ENCODE peak calls at places on chromosome 4, in ten cellular contexts. Q is CD8-positive, alpha-beta T cell; L is right lobe of liver; A is lower lobe of right lung; T is IMR-90; S is esophagus muscularis mucosa; H is astrocyte; R is K562; U is ovary; B is suprapubic skin. X is an unnamed sample. For H3K4me1, the result is how much of the 10 kb centered on the place peaks cover.

GRCh38 chr4:47852121-47852520 is 14.3 kb upstream of the CORIN start:
- DNase-seq in H (peak), L (no peak), S (no peak), T (peak), B (no peak), Q (no peak), U (no peak), R (no peak), A (no peak), X (no peak)

GRCh38 chr4:83082777-83083176 is 31.8 kb downstream of the PLAC8 start:
- DNase-seq in U (no peak), H (peak), S (no peak), R (no peak), Q (no peak), T (no peak), B (no peak), L (no peak), A (no peak), X (no peak)

GRCh38 chr4:5632571-5632970 is 75.8 kb downstream of the EVC2 start:
- DNase-seq in H (no peak), B (no peak), L (no peak), S (no peak), R (no peak), T (no peak), A (no peak), Q (no peak), U (no peak), X (no peak)

GRCh38 chr4:108060686-108061321 is 71.1 kb downstream of the HADH start:
- DNase-seq in R (no peak), T (no peak), A (no peak), H (no peak), B (no peak), L (no peak), S (no peak), U (no peak), Q (no peak), X (no peak)

GRCh38 chr4:152328595-152328994 is 207.3 kb downstream of the FBXW7 start:
- DNase-seq in S (no peak), B (no peak), U (no peak), L (no peak), R (no peak), A (no peak), H (no peak), T (no peak), Q (no peak), X (no peak)

GRCh38 chr4:76499461-76499860 is 64.4 kb downstream of the SHROOM3 start:
- DNase-seq in H (no peak), R (no peak), A (no peak), Q (no peak), S (no peak), T (no peak), B (no peak), U (no peak), L (no peak), X (no peak)

GRCh38 chr4:118173956-118174355 is 139.7 kb downstream of the NDST3 start:
- DNase-seq in R (no peak), H (peak), U (no peak), Q (no peak), B (no peak), S (no peak), A (no peak), L (no peak), T (peak), X (no peak)

GRCh38 chr4:102438873-102439614 is 62.1 kb upstream of the NFKB1 start:
- DNase-seq in A (no peak), B (no peak), T (peak), S (no peak), H (peak), U (peak), R (no peak), L (no peak), Q (no peak), X (no peak)

GRCh38 chr4:28921886-28922285 is 1798.3 kb upstream of the PCDH7 start:
- DNase-seq in Q (no peak), L (no peak), R (no peak), A (no peak), H (peak), T (no peak), U (no peak), S (no peak), B (no peak), X (no peak)

GRCh38 chr4:140427919-140428471 is 547 bp upstream of the CLGN start:
- DNase-seq in U (no peak), T (peak), Q (no peak), S (no peak), R (no peak), B (no peak), H (no peak), L (no peak), A (no peak), X (no peak)

GRCh38 chr4:2856266-2856665 is 12.6 kb downstream of the ADD1 start:
- DNase-seq in A (no peak), T (no peak), S (no peak), B (no peak), U (no peak), R (no peak), H (no peak), Q (no peak), L (no peak), X (no peak)

GRCh38 chr4:2859514-2859913 is 15.9 kb downstream of the ADD1 start:
- DNase-seq in R (no peak), S (no peak), A (no peak), T (no peak), L (no peak), H (no peak), B (no peak), Q (no peak), U (no peak), X (no peak)

GRCh38 chr4:2857349-2857927 is 13.8 kb downstream of the ADD1 start:
- DNase-seq in Q (no peak), B (no peak), S (no peak), R (no peak), T (no peak), A (no peak), U (no peak), H (no peak), L (no peak), X (no peak)

GRCh38 chr4:2860391-2861348 is 17.0 kb downstream of the ADD1 start:
- DNase-seq in S (no peak), B (no peak), Q (no peak), H (peak), L (peak), R (no peak), T (peak), A (peak), U (no peak), X (no peak)

GRCh38 chr4:2858451-2859217 is 15.0 kb downstream of the ADD1 start:
- DNase-seq in U (no peak), H (peak), S (no peak), Q (no peak), R (peak), A (no peak), B (no peak), L (peak), T (peak), X (no peak)
- H3K4me1 ChIP-seq in U (under half), H (under half), S (half or more), Q (half or more), R (under half), A (half or more), B (half or more), L (under half), T (under half), X (under half)

GRCh38 chr4:116346750-116347149 is 738.6 kb downstream of the TRAM1L1 start:
- DNase-seq in R (no peak), A (no peak), T (no peak), B (no peak), S (no peak), H (no peak), U (no peak), L (no peak), Q (no peak), X (no peak)

GRCh38 chr4:116342143-116342542 is 743.2 kb downstream of the TRAM1L1 start:
- DNase-seq in H (no peak), S (no peak), R (no peak), Q (no peak), T (no peak), A (no peak), U (no peak), B (no peak), L (no peak), X (no peak)

GRCh38 chr4:116343809-116344208 is 741.6 kb downstream of the TRAM1L1 start:
- DNase-seq in B (no peak), U (no peak), R (no peak), A (no peak), T (no peak), S (no peak), H (no peak), Q (no peak), L (no peak), X (no peak)
- TF ChIP-seq CTCF in B (no peak), U (no peak), R (no peak), A (no peak), T (no peak), S (no peak), H (no peak), Q (no peak), L (no peak), X (no peak)

GRCh38 chr4:147731611-147732515 is at the start of gene ARHGAP10:
- DNase-seq in T (peak), S (peak), B (peak), H (peak), U (peak), L (peak), R (peak), A (peak), Q (peak), X (peak)
- H3K4me1 ChIP-seq in T (under half), S (under half), B (under half), H (under half), U (under half), L (under half), R (under half), A (under half), Q (under half), X (under half)

DNA sequence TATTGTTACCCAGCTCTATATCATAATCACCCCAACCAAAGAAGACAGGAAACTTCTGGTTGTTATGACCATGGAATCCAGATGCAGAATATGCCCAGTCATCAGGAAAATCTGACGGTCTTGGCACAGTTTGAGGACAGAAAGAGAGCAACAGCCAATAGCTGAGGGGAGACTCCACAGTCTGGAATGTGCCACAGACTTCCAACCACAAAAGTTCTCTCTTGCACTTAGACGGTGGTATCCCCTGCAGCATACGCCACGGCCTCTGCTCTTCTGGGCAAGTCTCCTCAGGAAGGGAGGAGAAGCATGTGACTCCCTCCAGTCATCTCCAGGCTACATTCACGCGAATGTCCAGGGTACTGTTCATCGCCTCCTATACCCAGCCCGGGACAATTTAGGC is 18.4 kb downstream of the ZNF827 start:
- DNase-seq in T (peak), Q (no peak), R (no peak), B (no peak), L (no peak), S (no peak), A (no peak), H (peak), U (no peak), X (no peak)
- TF ChIP-seq CTCF in T (no peak), Q (no peak), R (no peak), B (no peak), L (no peak), S (no peak), A (no peak), H (no peak), U (no peak), X (no peak)

GRCh38 chr4:104488151-104488550 is 6.5 kb downstream of the CXXC4 start:
- DNase-seq in S (no peak), Q (no peak), H (no peak), A (no peak), U (no peak), L (no peak), R (no peak), T (no peak), B (no peak), X (no peak)

GRCh38 chr4:104490096-104490769 is 4.5 kb downstream of the CXXC4 start:
- DNase-seq in H (peak), Q (no peak), B (no peak), T (no peak), R (no peak), U (peak), L (peak), A (no peak), S (no peak), X (peak)

GRCh38 chr4:104487105-104487504 is 7.6 kb downstream of the CXXC4 start:
- DNase-seq in S (no peak), T (no peak), U (no peak), R (no peak), Q (no peak), B (no peak), H (peak), L (no peak), A (no peak), X (no peak)

GRCh38 chr4:104489731-104490095 is 5.0 kb downstream of the CXXC4 start:
- DNase-seq in A (no peak), S (no peak), H (no peak), R (no peak), L (no peak), T (no peak), U (no peak), Q (no peak), B (no peak), X (no peak)

DNA sequence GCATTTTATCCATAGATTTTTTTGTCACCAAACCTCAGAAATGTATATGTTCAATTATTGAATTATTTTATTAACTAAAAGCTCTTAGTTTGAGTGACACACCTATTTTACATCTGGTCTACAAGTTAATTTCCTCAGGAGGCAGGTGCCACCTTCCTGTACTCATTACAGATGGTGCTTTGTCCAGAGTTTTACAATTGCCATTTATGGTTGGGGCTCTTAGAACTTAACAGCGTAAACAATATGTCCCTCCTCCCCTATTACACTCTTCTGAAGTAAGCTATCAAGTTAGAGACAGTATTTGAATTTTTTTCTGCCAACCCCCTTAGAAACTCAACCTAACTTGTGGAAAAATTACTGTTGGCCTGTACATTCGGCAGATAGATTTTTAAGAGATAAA is 8.0 kb downstream of the CXXC4 start:
- DNase-seq in H (no peak), Q (no peak), A (no peak), B (no peak), T (no peak), U (no peak), R (no peak), S (no peak), L (no peak), X (no peak)
- H3K4me1 ChIP-seq in H (under half), Q (under half), A (under half), B (under half), T (under half), U (under half), R (under half), S (under half), L (under half), X (under half)

GRCh38 chr4:881709-882108 is 50.4 kb downstream of the GAK start:
- DNase-seq in R (no peak), L (no peak), Q (no peak), A (no peak), B (no peak), T (no peak), U (no peak), H (no peak), S (no peak), X (no peak)

GRCh38 chr4:878796-879729 is 53.1 kb downstream of the GAK start:
- DNase-seq in L (no peak), U (no peak), T (no peak), R (no peak), H (no peak), S (no peak), Q (peak), B (no peak), A (no peak), X (no peak)

GRCh38 chr4:882646-883045 is 49.5 kb downstream of the GAK start:
- DNase-seq in H (no peak), B (no peak), T (no peak), Q (no peak), A (no peak), S (no peak), R (no peak), U (no peak), L (no peak), X (no peak)

GRCh38 chr4:879730-880079 is 52.4 kb downstream of the GAK start:
- DNase-seq in A (no peak), S (no peak), R (no peak), L (no peak), Q (peak), B (no peak), T (no peak), U (no peak), H (no peak), X (no peak)

DNA sequence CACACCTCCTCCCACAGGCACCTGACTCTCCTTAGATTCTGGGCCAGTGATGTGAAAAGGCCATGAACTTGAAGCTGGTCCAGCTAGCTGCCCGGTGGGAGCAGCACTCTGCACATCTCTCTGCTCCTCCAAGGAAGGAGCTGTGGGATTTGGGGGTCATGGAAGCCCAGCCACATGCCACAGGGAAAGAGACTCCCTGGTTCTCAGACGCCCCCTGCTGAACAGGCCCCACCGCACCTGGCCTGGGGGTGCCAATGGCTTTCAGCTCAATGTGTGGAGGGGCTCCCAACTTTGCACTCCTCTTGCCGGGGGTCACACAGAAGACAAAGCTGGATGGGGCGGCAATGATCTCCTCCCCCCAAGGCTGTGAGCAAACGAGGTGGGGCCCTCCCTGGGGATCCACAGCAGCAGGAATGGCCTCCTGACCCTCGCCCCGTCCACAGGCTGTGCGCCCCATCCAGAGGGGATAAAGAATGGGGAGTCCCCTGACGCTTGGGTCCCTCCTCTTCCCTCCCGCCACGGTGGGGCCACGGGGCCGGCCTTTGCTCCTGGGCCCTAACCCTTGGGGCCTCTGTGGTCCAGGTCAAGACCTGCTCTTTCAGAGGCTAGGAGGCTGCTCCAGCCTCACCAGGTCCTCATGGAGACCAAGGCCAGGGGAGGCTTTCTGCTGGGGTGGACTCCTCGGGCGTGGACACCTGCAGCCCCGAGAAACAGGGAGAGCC is 51.3 kb downstream of the GAK start:
- DNase-seq in Q (no peak), L (no peak), U (no peak), H (no peak), R (no peak), T (no peak), S (no peak), B (no peak), A (no peak), X (no peak)
- TF ChIP-seq CTCF in Q (no peak), L (no peak), U (no peak), H (no peak), R (no peak), T (no peak), S (no peak), B (no peak), A (no peak), X (no peak)

DNA sequence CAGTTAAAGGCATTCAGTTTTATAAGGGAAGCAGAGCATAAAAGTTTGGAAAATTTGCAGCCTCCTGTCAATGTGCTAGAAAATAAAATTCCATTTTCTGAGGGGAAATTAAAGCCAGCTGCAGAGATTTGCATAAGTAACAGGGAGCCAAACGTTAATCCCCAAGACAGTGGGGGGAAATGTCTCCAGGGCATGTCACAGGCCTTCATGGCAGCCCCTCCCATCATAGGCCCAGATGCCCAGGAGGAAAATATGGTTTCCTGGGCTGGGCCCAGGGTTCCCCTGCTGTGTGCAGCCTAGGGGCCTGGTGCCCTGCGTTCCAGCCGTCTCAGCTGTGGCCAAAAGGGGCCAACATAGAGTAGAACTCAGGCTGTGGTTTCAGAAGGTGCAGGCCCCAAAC is 9.3 kb downstream of the RNF4 start:
- DNase-seq in T (no peak), L (no peak), H (no peak), A (no peak), R (no peak), U (no peak), S (no peak), Q (no peak), B (no peak), X (no peak)
- H3K4me1 ChIP-seq in T (under half), L (under half), H (under half), A (half or more), R (under half), U (under half), S (half or more), Q (half or more), B (half or more), X (half or more)

GRCh38 chr4:158895797-158896442 is 127.1 kb downstream of the FNIP2 start:
- DNase-seq in S (no peak), B (no peak), T (peak), A (no peak), L (no peak), H (no peak), Q (no peak), R (no peak), U (no peak), X (no peak)
- TF ChIP-seq CTCF in S (peak), B (no peak), T (peak), A (peak), L (peak), H (no peak), Q (no peak), R (no peak), U (no peak), X (no peak)

GRCh38 chr4:104493071-104493831 is 1.4 kb downstream of the CXXC4 start:
- DNase-seq in T (no peak), R (no peak), H (no peak), A (no peak), S (no peak), Q (no peak), U (no peak), B (no peak), L (no peak), X (no peak)

GRCh38 chr4:104494161-104494560 is 533 bp downstream of the CXXC4 start:
- DNase-seq in L (no peak), T (no peak), Q (no peak), R (no peak), U (no peak), A (no peak), H (no peak), S (no peak), B (no peak), X (no peak)

GRCh38 chr4:104491396-104491821 is 3.3 kb downstream of the CXXC4 start:
- DNase-seq in H (peak), A (peak), T (no peak), L (peak), Q (peak), R (peak), S (no peak), U (peak), B (no peak), X (peak)

GRCh38 chr4:104490770-104491395 is 3.8 kb downstream of the CXXC4 start:
- DNase-seq in L (peak), R (peak), S (no peak), A (peak), U (peak), H (peak), Q (peak), T (peak), B (no peak), X (peak)

DNA sequence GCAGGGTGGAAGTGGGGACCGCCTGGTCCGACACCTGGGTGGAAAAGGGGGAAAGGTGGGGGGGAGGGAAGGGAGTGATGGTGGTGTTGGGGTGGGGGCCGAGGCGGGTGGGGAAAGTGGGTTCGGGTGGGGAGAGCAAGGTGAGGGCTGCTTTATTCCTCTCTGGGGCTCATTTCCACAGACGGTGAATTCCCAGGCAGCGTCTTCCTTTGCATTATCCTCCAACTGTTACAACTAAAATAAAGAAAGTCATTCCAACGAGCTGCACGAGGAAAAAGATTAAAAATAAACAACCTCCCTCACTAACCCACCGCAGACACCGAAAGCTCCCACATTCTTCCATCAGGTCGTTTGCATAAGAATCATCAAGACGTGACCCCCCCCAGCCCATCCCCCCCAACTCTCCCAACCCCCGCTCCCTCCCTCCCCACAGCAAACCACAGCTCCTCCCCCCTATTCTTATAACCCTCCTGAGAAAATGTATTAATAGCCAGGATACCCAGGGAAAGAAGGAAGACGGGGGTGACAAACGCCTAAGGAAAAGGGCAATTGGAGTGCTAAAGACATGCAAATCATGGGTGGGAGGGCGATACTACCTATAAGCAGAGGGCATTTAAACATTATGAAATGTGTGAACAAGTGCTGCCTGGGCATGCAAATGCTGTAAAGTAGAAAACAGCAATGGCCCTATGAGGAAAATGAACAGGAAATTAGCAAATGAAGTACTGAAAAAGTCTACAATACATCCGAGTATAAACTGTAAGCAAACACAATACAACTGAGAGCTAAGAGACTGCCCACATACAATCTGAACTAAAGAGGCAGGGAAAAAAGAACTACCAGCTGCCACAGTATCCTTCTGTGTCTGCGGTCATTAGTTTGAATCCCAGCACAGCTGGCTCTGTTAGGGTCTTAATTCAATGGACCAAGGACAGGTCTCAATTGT is 2.6 kb downstream of the CXXC4 start:
- DNase-seq in L (no peak), U (peak), H (peak), S (no peak), T (no peak), A (no peak), B (no peak), R (peak), Q (no peak), X (no peak)
- H3K4me1 ChIP-seq in L (under half), U (under half), H (under half), S (half or more), T (under half), A (under half), B (under half), R (under half), Q (under half), X (under half)

X was measured in left lung.